ENCODE peak calls at places on chromosomes 11 and 22, in six cellular contexts. One of them, this sample, is unnamed.

GRCh38 chr11:107014871-107015270 is 3.4 kb downstream of the GUCY1A2 start:
- DNase-seq in MM.1S: no peak
- DNase-seq in CD8-positive, alpha-beta T cell: no peak
- DNase-seq in IMR-90: no peak
- DNase-seq in PC-3: peak; percentile 76
- DNase-seq in PC-9: no peak
- DNase-seq in this sample: no peak

GRCh38 chr22:35534091-35534490 is 6.5 kb upstream of the RASD2 start:
- DNase-seq in MM.1S: peak; percentile 86
- DNase-seq in CD8-positive, alpha-beta T cell: no peak
- DNase-seq in IMR-90: no peak
- DNase-seq in PC-3: no peak
- DNase-seq in PC-9: no peak
- DNase-seq in this sample: no peak

GRCh38 chr11:75497788-75498404 is 27.8 kb downstream of the GDPD5 start:
- DNase-seq in MM.1S: no peak
- DNase-seq in CD8-positive, alpha-beta T cell: no peak
- DNase-seq in IMR-90: no peak
- DNase-seq in PC-3: no peak
- DNase-seq in PC-9: no peak
- DNase-seq in this sample: no peak

GRCh38 chr22:49156662-49157285 is 670.9 kb downstream of the BRD1 start:
- DNase-seq in MM.1S: no peak
- DNase-seq in CD8-positive, alpha-beta T cell: no peak
- DNase-seq in IMR-90: no peak
- DNase-seq in PC-3: peak; percentile 5
- DNase-seq in PC-9: no peak
- DNase-seq in this sample: no peak

GRCh38 chr22:33274941-33275443 is 216.8 kb upstream of the SYN3 start:
- DNase-seq in MM.1S: no peak
- DNase-seq in CD8-positive, alpha-beta T cell: no peak
- DNase-seq in IMR-90: no peak
- DNase-seq in PC-3: no peak
- DNase-seq in PC-9: no peak
- DNase-seq in this sample: no peak

GRCh38 chr22:17198188-17199130 is 20.8 kb downstream of the ADA2 start:
- DNase-seq in MM.1S: no peak
- DNase-seq in CD8-positive, alpha-beta T cell: no peak
- DNase-seq in IMR-90: no peak
- DNase-seq in PC-3: no peak
- DNase-seq in PC-9: no peak
- DNase-seq in this sample: peak; percentile 63

GRCh38 chr22:32183625-32184024 is 21.2 kb downstream of the RFPL2 start:
- DNase-seq in MM.1S: no peak
- DNase-seq in CD8-positive, alpha-beta T cell: no peak
- DNase-seq in IMR-90: no peak
- DNase-seq in PC-3: no peak
- DNase-seq in PC-9: no peak
- DNase-seq in this sample: no peak

GRCh38 chr11:118792642-118793124 is 1.7 kb upstream of the DDX6 start:
- DNase-seq in MM.1S: peak; percentile 80
- DNase-seq in CD8-positive, alpha-beta T cell: peak; percentile 61
- DNase-seq in IMR-90: peak; percentile 94
- DNase-seq in PC-3: peak; percentile 79
- DNase-seq in PC-9: peak; percentile 33
- DNase-seq in this sample: peak; percentile 49

GRCh38 chr11:59728913-59729312 is 15.3 kb upstream of the OR10V1 start:
- DNase-seq in MM.1S: no peak
- DNase-seq in CD8-positive, alpha-beta T cell: no peak
- DNase-seq in IMR-90: no peak
- DNase-seq in PC-3: no peak
- DNase-seq in PC-9: no peak
- DNase-seq in this sample: no peak

GRCh38 chr11:115874843-115875242 is 370.6 kb upstream of the CADM1 start:
- DNase-seq in MM.1S: no peak
- DNase-seq in CD8-positive, alpha-beta T cell: no peak
- DNase-seq in IMR-90: no peak
- DNase-seq in PC-3: no peak
- DNase-seq in PC-9: no peak
- DNase-seq in this sample: no peak

GRCh38 chr11:65672180-65672860 is 9.6 kb upstream of the RELA start:
- DNase-seq in MM.1S: no peak
- DNase-seq in CD8-positive, alpha-beta T cell: no peak
- DNase-seq in IMR-90: no peak
- DNase-seq in PC-3: no peak
- DNase-seq in PC-9: no peak
- DNase-seq in this sample: no peak

GRCh38 chr11:115678942-115679341 is 174.7 kb upstream of the CADM1 start:
- DNase-seq in MM.1S: no peak
- DNase-seq in CD8-positive, alpha-beta T cell: no peak
- DNase-seq in IMR-90: no peak
- DNase-seq in PC-3: no peak
- DNase-seq in PC-9: no peak
- DNase-seq in this sample: no peak

GRCh38 chr11:28860898-28861297 is 752.7 kb downstream of the METTL15 start:
- DNase-seq in MM.1S: no peak
- DNase-seq in CD8-positive, alpha-beta T cell: no peak
- DNase-seq in IMR-90: peak; percentile 74
- DNase-seq in PC-3: peak; percentile 70
- DNase-seq in PC-9: no peak
- DNase-seq in this sample: no peak

GRCh38 chr22:17601031-17601430 is 27.5 kb downstream of the ATP6V1E1 start:
- DNase-seq in MM.1S: no peak
- DNase-seq in CD8-positive, alpha-beta T cell: no peak
- DNase-seq in IMR-90: no peak
- DNase-seq in PC-3: no peak
- DNase-seq in PC-9: no peak
- DNase-seq in this sample: no peak

GRCh38 chr22:27327981-27328721 is 473.4 kb downstream of the MN1 start:
- DNase-seq in MM.1S: no peak
- DNase-seq in CD8-positive, alpha-beta T cell: no peak
- DNase-seq in IMR-90: no peak
- DNase-seq in PC-3: no peak
- DNase-seq in PC-9: no peak
- DNase-seq in this sample: no peak

GRCh38 chr22:42978453-42979103 is 36.4 kb downstream of the PACSIN2 start:
- DNase-seq in MM.1S: no peak
- DNase-seq in CD8-positive, alpha-beta T cell: no peak
- DNase-seq in IMR-90: peak; percentile 66
- DNase-seq in PC-3: peak; percentile 78
- DNase-seq in PC-9: peak; percentile 75
- DNase-seq in this sample: no peak

GRCh38 chr22:20960609-20961008 is 6.4 kb upstream of the AIFM3 start:
- DNase-seq in MM.1S: no peak
- DNase-seq in CD8-positive, alpha-beta T cell: no peak
- DNase-seq in IMR-90: no peak
- DNase-seq in PC-3: no peak
- DNase-seq in PC-9: no peak
- DNase-seq in this sample: no peak

GRCh38 chr22:49351761-49352221 is 475.9 kb downstream of the BRD1 start:
- DNase-seq in MM.1S: no peak
- DNase-seq in CD8-positive, alpha-beta T cell: no peak
- DNase-seq in IMR-90: no peak
- DNase-seq in PC-3: no peak
- DNase-seq in PC-9: no peak
- DNase-seq in this sample: no peak

GRCh38 chr11:134062255-134063030 is 6.4 kb upstream of the JAM3 start:
- DNase-seq in MM.1S: no peak
- DNase-seq in CD8-positive, alpha-beta T cell: no peak
- DNase-seq in IMR-90: no peak
- DNase-seq in PC-3: no peak
- DNase-seq in PC-9: no peak
- DNase-seq in this sample: no peak

GRCh38 chr11:91820709-91821108 is 403.9 kb upstream of the FAT3 start:
- DNase-seq in MM.1S: no peak
- DNase-seq in CD8-positive, alpha-beta T cell: no peak
- DNase-seq in IMR-90: no peak
- DNase-seq in PC-3: no peak
- DNase-seq in PC-9: no peak
- DNase-seq in this sample: no peak

GRCh38 chr22:35959121-35959800 is 69.4 kb downstream of the RBFOX2 start:
- DNase-seq in MM.1S: no peak
- DNase-seq in CD8-positive, alpha-beta T cell: no peak
- DNase-seq in IMR-90: no peak
- DNase-seq in PC-3: no peak
- DNase-seq in PC-9: no peak
- DNase-seq in this sample: no peak

GRCh38 chr11:35232961-35233360 is 94.0 kb downstream of the CD44 start:
- DNase-seq in MM.1S: no peak
- DNase-seq in CD8-positive, alpha-beta T cell: no peak
- DNase-seq in IMR-90: peak; percentile 83
- DNase-seq in PC-3: no peak
- DNase-seq in PC-9: no peak
- DNase-seq in this sample: no peak

GRCh38 chr11:83007909-83008580 is 63.7 kb downstream of the RAB30 start:
- DNase-seq in MM.1S: peak; percentile 68
- DNase-seq in CD8-positive, alpha-beta T cell: no peak
- DNase-seq in IMR-90: peak; percentile 24
- DNase-seq in PC-3: no peak
- DNase-seq in PC-9: no peak
- DNase-seq in this sample: peak; percentile 55

GRCh38 chr22:26642465-26643367 is 14.7 kb upstream of the MIAT start:
- DNase-seq in MM.1S: peak; percentile 68
- DNase-seq in CD8-positive, alpha-beta T cell: peak; percentile 76
- DNase-seq in IMR-90: no peak
- DNase-seq in PC-3: no peak
- DNase-seq in PC-9: no peak
- DNase-seq in this sample: peak; percentile 32

GRCh38 chr22:17472886-17473285 is 90.4 kb upstream of the SLC25A18 start:
- DNase-seq in MM.1S: no peak
- DNase-seq in CD8-positive, alpha-beta T cell: no peak
- DNase-seq in IMR-90: no peak
- DNase-seq in PC-3: no peak
- DNase-seq in PC-9: no peak
- DNase-seq in this sample: no peak

GRCh38 chr11:128480665-128481064 is 106.7 kb downstream of the ETS1 start:
- DNase-seq in MM.1S: no peak
- DNase-seq in CD8-positive, alpha-beta T cell: no peak
- DNase-seq in IMR-90: no peak
- DNase-seq in PC-3: no peak
- DNase-seq in PC-9: no peak
- DNase-seq in this sample: no peak
- H3K27ac ChIP-seq in MM.1S: no peak overlapping the region
- H3K27ac ChIP-seq in CD8-positive, alpha-beta T cell: peak overlapping the region; percentile 42
- H3K27ac ChIP-seq in IMR-90: peak overlapping the region; percentile 50
- H3K27ac ChIP-seq in PC-3: no peak overlapping the region
- H3K27ac ChIP-seq in PC-9: no peak overlapping the region
- H3K27ac ChIP-seq in this sample: peak overlapping the region; percentile 85

GRCh38 chr11:78929092-78929905 is 354.6 kb upstream of the NARS2 start:
- DNase-seq in MM.1S: no peak
- DNase-seq in CD8-positive, alpha-beta T cell: no peak
- DNase-seq in IMR-90: no peak
- DNase-seq in PC-3: no peak
- DNase-seq in PC-9: no peak
- DNase-seq in this sample: no peak
- H3K4me3 ChIP-seq in MM.1S: no peak overlapping the region
- H3K4me3 ChIP-seq in CD8-positive, alpha-beta T cell: no peak overlapping the region
- H3K4me3 ChIP-seq in IMR-90: no peak overlapping the region
- H3K4me3 ChIP-seq in PC-3: no peak overlapping the region
- H3K4me3 ChIP-seq in PC-9: no peak overlapping the region
- H3K4me3 ChIP-seq in this sample: no peak overlapping the region

GRCh38 chr22:45418056-45418769 is 4.7 kb downstream of the RIBC2 start:
- DNase-seq in MM.1S: no peak
- DNase-seq in CD8-positive, alpha-beta T cell: no peak
- DNase-seq in IMR-90: no peak
- DNase-seq in PC-3: no peak
- DNase-seq in PC-9: no peak
- DNase-seq in this sample: no peak

GRCh38 chr22:45421349-45422057 is 8.0 kb downstream of the RIBC2 start:
- DNase-seq in MM.1S: no peak
- DNase-seq in CD8-positive, alpha-beta T cell: no peak
- DNase-seq in IMR-90: no peak
- DNase-seq in PC-3: no peak
- DNase-seq in PC-9: no peak
- DNase-seq in this sample: no peak

GRCh38 chr22:45420539-45420938 is 7.0 kb downstream of the RIBC2 start:
- DNase-seq in MM.1S: no peak
- DNase-seq in CD8-positive, alpha-beta T cell: no peak
- DNase-seq in IMR-90: no peak
- DNase-seq in PC-3: no peak
- DNase-seq in PC-9: no peak
- DNase-seq in this sample: no peak

GRCh38 chr22:45418770-45419138 is 5.3 kb downstream of the RIBC2 start:
- DNase-seq in MM.1S: no peak
- DNase-seq in CD8-positive, alpha-beta T cell: no peak
- DNase-seq in IMR-90: no peak
- DNase-seq in PC-3: no peak
- DNase-seq in PC-9: no peak
- DNase-seq in this sample: no peak

DNA sequence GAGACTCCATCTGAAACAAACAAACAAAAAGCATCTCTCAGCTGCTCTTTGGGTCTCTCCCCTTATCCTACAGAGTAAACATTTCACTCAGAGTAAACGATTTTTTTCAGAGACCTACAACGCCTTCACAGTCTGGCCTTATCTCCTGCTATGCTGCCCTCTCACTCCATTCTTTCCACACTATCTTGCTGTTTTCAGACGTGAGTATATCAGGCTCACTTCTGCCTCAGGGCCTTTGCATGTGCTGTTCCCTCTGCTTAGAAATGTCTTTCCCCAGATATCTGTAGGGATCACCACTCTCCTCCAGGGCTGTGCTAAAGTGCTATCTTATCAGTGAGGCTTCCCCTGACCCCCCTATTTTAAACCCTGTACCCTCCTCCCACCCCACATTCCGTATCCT is 6.5 kb downstream of the RIBC2 start:
- DNase-seq in MM.1S: no peak
- DNase-seq in CD8-positive, alpha-beta T cell: no peak
- DNase-seq in IMR-90: no peak
- DNase-seq in PC-3: no peak
- DNase-seq in PC-9: no peak
- DNase-seq in this sample: no peak
- H3K9me3 ChIP-seq in MM.1S: no peaks in the 10 kb centered on the region
- H3K9me3 ChIP-seq in CD8-positive, alpha-beta T cell: no peaks in the 10 kb centered on the region
- H3K9me3 ChIP-seq in IMR-90: no peaks in the 10 kb centered on the region
- H3K9me3 ChIP-seq in PC-3: no peaks in the 10 kb centered on the region
- H3K9me3 ChIP-seq in PC-9: no peaks in the 10 kb centered on the region
- H3K9me3 ChIP-seq in this sample: no peaks in the 10 kb centered on the region

GRCh38 chr11:64181506-64182411 is 4.2 kb upstream of the STIP1 start:
- DNase-seq in MM.1S: peak; percentile 88
- DNase-seq in CD8-positive, alpha-beta T cell: peak; percentile 43
- DNase-seq in IMR-90: peak; percentile 93
- DNase-seq in PC-3: peak; percentile 93
- DNase-seq in PC-9: peak; percentile 86
- DNase-seq in this sample: peak; percentile 93

GRCh38 chr11:64178203-64178602 is 7.8 kb upstream of the STIP1 start:
- DNase-seq in MM.1S: no peak
- DNase-seq in CD8-positive, alpha-beta T cell: no peak
- DNase-seq in IMR-90: no peak
- DNase-seq in PC-3: no peak
- DNase-seq in PC-9: no peak
- DNase-seq in this sample: no peak

GRCh38 chr11:64183890-64184289 is 2.1 kb upstream of the STIP1 start:
- DNase-seq in MM.1S: no peak
- DNase-seq in CD8-positive, alpha-beta T cell: no peak
- DNase-seq in IMR-90: no peak
- DNase-seq in PC-3: no peak
- DNase-seq in PC-9: no peak
- DNase-seq in this sample: no peak

GRCh38 chr11:64179221-64179620 is 6.8 kb upstream of the STIP1 start:
- DNase-seq in MM.1S: no peak
- DNase-seq in CD8-positive, alpha-beta T cell: no peak
- DNase-seq in IMR-90: no peak
- DNase-seq in PC-3: no peak
- DNase-seq in PC-9: no peak
- DNase-seq in this sample: no peak

GRCh38 chr11:64180871-64181270 is 5.1 kb upstream of the STIP1 start:
- DNase-seq in MM.1S: no peak
- DNase-seq in CD8-positive, alpha-beta T cell: no peak
- DNase-seq in IMR-90: no peak
- DNase-seq in PC-3: no peak
- DNase-seq in PC-9: no peak
- DNase-seq in this sample: no peak
- H3K27ac ChIP-seq in MM.1S: no peak overlapping the region
- H3K27ac ChIP-seq in CD8-positive, alpha-beta T cell: no peak overlapping the region
- H3K27ac ChIP-seq in IMR-90: no peak overlapping the region
- H3K27ac ChIP-seq in PC-3: no peak overlapping the region
- H3K27ac ChIP-seq in PC-9: no peak overlapping the region
- H3K27ac ChIP-seq in this sample: peak overlapping the region; percentile 92

This sample was measured in left ventricle myocardium inferior.